ENCODE peak calls at places on chromosome 18, in nine cellular contexts. P is Calu3; F is CD8-positive, alpha-beta T cell; W is activated CD8-positive, alpha-beta memory T cell treated with anti-CD3 and anti-CD28 coated beads, Interleukin-2, amount 50 U/mL, for 4 hours; B is iPS-NIHi11; R is stimulated activated CD4-positive, alpha-beta T cell treated with anti-CD3 and anti-CD28 coated beads, Interleukin-2, amount 100 ng/mL, for 48 hours; G is NCI-H1092 treated with DMSO at 0.1 percent for 48 hours; X is mucosa of gallbladder; E is kidney. O is an unnamed sample.

GRCh38 chr18:59874166-59874565 is 25.6 kb upstream of the PMAIP1 start:
- DNase-seq in P (no peak), F (no peak), W (no peak), B (no peak), R (no peak), G (no peak), X (no peak), E (no peak), O (no peak)

GRCh38 chr18:68742206-68742605 is 27.3 kb upstream of the TMX3 start:
- DNase-seq in P (no peak), F (no peak), W (no peak), B (no peak), R (no peak), G (no peak), X (no peak), E (no peak), O (no peak)

GRCh38 chr18:31399336-31400032 is 22.9 kb downstream of the DSG4 start:
- DNase-seq in P (peak; percentile 21), F (no peak), W (no peak), B (no peak), R (no peak), G (no peak), X (no peak), E (no peak), O (no peak)

GRCh38 chr18:57741273-57741672 is 61.8 kb downstream of the ATP8B1 start:
- DNase-seq in P (no peak), F (no peak), W (no peak), B (no peak), R (no peak), G (no peak), X (no peak), E (no peak), O (no peak)

GRCh38 chr18:28189400-28190239 is 12.7 kb upstream of the CDH2 start:
- DNase-seq in P (peak; percentile 43), F (no peak), W (no peak), B (peak; percentile 45), R (peak; percentile 18), G (no peak), X (peak; percentile 28), E (no peak), O (no peak)

GRCh38 chr18:34094148-34094547 is 130.6 kb downstream of the NOL4 start:
- DNase-seq in P (no peak), F (no peak), W (no peak), B (no peak), R (no peak), G (no peak), X (no peak), E (no peak), O (no peak)

GRCh38 chr18:22641973-22642372 is 224.3 kb upstream of the CTAGE1 start:
- DNase-seq in P (no peak), F (no peak), W (no peak), B (no peak), R (no peak), G (no peak), X (no peak), E (no peak), O (no peak)

GRCh38 chr18:29034113-29034856 is 857.4 kb upstream of the CDH2 start:
- DNase-seq in P (no peak), F (no peak), W (no peak), B (no peak), R (no peak), G (no peak), X (no peak), E (no peak), O (no peak)

GRCh38 chr18:54764786-54765185 is 63.5 kb upstream of the RAB27B start:
- DNase-seq in P (no peak), F (no peak), W (no peak), B (no peak), R (no peak), G (no peak), X (no peak), E (no peak), O (no peak)

GRCh38 chr18:36028859-36029258 is 38.5 kb downstream of the RPRD1A start:
- DNase-seq in P (no peak), F (no peak), W (no peak), B (no peak), R (no peak), G (no peak), X (peak; percentile 71), E (no peak), O (no peak)

GRCh38 chr18:26429535-26429934 is 118.8 kb downstream of the KCTD1 start:
- DNase-seq in P (peak; percentile 16), F (no peak), W (no peak), B (peak; percentile 65), R (no peak), G (no peak), X (peak; percentile 5), E (no peak), O (no peak)

GRCh38 chr18:43882358-43882757 is 605.1 kb upstream of the SYT4 start:
- DNase-seq in P (no peak), F (no peak), W (no peak), B (no peak), R (no peak), G (no peak), X (no peak), E (no peak), O (no peak)

GRCh38 chr18:35490894-35491688 is 6.7 kb downstream of the INO80C start:
- DNase-seq in P (no peak), F (no peak), W (no peak), B (no peak), R (no peak), G (no peak), X (no peak), E (no peak), O (no peak)

GRCh38 chr18:57023483-57023882 is 123.4 kb upstream of the BOD1L2 start:
- DNase-seq in P (no peak), F (no peak), W (no peak), B (no peak), R (no peak), G (no peak), X (no peak), E (no peak), O (no peak)

GRCh38 chr18:46754661-46755292 is 2.1 kb downstream of the ST8SIA5 start:
- DNase-seq in P (no peak), F (no peak), W (no peak), B (no peak), R (no peak), G (peak; percentile 62), X (no peak), E (no peak), O (no peak)

GRCh38 chr18:79199691-79200374 is 130.6 kb downstream of the ATP9B start:
- DNase-seq in P (no peak), F (no peak), W (no peak), B (no peak), R (no peak), G (no peak), X (no peak), E (no peak), O (no peak)

GRCh38 chr18:36127866-36128845 is 984 bp downstream of the SLC39A6 start:
- DNase-seq in P (peak; percentile 3), F (no peak), W (no peak), B (peak; percentile 40), R (no peak), G (peak; percentile 75), X (no peak), E (peak; percentile 71), O (no peak)

GRCh38 chr18:45198526-45198925 is 416.8 kb upstream of the SLC14A2 start:
- DNase-seq in P (no peak), F (no peak), W (no peak), B (no peak), R (no peak), G (no peak), X (no peak), E (no peak), O (no peak)

GRCh38 chr18:35516789-35517188 is 19.0 kb upstream of the INO80C start:
- DNase-seq in P (no peak), F (no peak), W (no peak), B (no peak), R (no peak), G (no peak), X (no peak), E (no peak), O (no peak)

GRCh38 chr18:47050468-47050867 is 15.0 kb upstream of the ELOA2 start:
- DNase-seq in P (peak; percentile 32), F (no peak), W (no peak), B (peak; percentile 26), R (peak; percentile 4), G (peak; percentile 35), X (no peak), E (no peak), O (no peak)

GRCh38 chr18:10033038-10033437 is 119.2 kb downstream of the VAPA start:
- DNase-seq in P (no peak), F (no peak), W (no peak), B (no peak), R (no peak), G (no peak), X (no peak), E (no peak), O (no peak)

GRCh38 chr18:52275817-52276216 is 64.2 kb upstream of the DCC start:
- DNase-seq in P (no peak), F (no peak), W (no peak), B (no peak), R (no peak), G (no peak), X (no peak), E (no peak), O (no peak)

GRCh38 chr18:67483237-67483636 is 33.3 kb downstream of the DSEL start:
- DNase-seq in P (no peak), F (no peak), W (no peak), B (no peak), R (no peak), G (no peak), X (no peak), E (no peak), O (no peak)

GRCh38 chr18:13726972-13727331 is 479 bp downstream of the RNMT start:
- DNase-seq in P (peak; percentile 45), F (no peak), W (peak; percentile 26), B (peak; percentile 40), R (no peak), G (peak; percentile 18), X (no peak), E (no peak), O (peak; percentile 12)

GRCh38 chr18:26909599-26910290 is 44.2 kb upstream of the AQP4 start:
- DNase-seq in P (no peak), F (no peak), W (no peak), B (peak; percentile 37), R (no peak), G (no peak), X (no peak), E (no peak), O (no peak)

GRCh38 chr18:48028081-48028480 is 97.6 kb upstream of the SMAD2 start:
- DNase-seq in P (no peak), F (no peak), W (no peak), B (no peak), R (no peak), G (no peak), X (no peak), E (peak; percentile 30), O (no peak)

GRCh38 chr18:39455300-39455699 is 1889.7 kb upstream of the CELF4 start:
- DNase-seq in P (peak; percentile 68), F (no peak), W (no peak), B (peak; percentile 11), R (no peak), G (peak; percentile 27), X (no peak), E (peak; percentile 66), O (no peak)

O was measured in GM12892.